ENCODE peak calls at places on chromosomes 13 and 19, in nine cellular contexts. G, O, E, T, U, F, N, R and P are unnamed samples. For H3K27me3, the result is how much of the 10 kb centered on the place peaks cover.

GRCh38 chr13:110177790-110178189 is 129.2 kb downstream of the COL4A1 start:
- DNase-seq in R (no peak), F (no peak), E (no peak), G (no peak), O (no peak), U (no peak), N (no peak), T (no peak), P (no peak)

GRCh38 chr13:103255587-103256301 is 189.5 kb upstream of the SLC10A2 start:
- DNase-seq in G (no peak), E (no peak), F (no peak), R (no peak), N (no peak), O (no peak), U (no peak), T (no peak), P (no peak)

GRCh38 chr13:27201661-27202060 is 30.1 kb upstream of the USP12 start:
- DNase-seq in F (no peak), R (no peak), E (no peak), N (no peak), G (no peak), U (no peak), O (no peak), T (no peak), P (no peak)

GRCh38 chr13:79483302-79483701 is 2.3 kb downstream of the NDFIP2 start:
- DNase-seq in N (no peak), E (no peak), G (no peak), R (peak), O (no peak), F (no peak), T (no peak), U (no peak), P (peak)

GRCh38 chr19:33392341-33393285 is 19.1 kb downstream of the CEBPG start:
- DNase-seq in T (peak), O (peak), R (no peak), U (peak), F (peak), E (no peak), G (no peak), N (no peak), P (no peak)

GRCh38 chr19:1904385-1905070 is 671 bp upstream of the ADAT3 start:
- DNase-seq in E (no peak), N (no peak), G (no peak), O (peak), U (no peak), T (peak), F (no peak), R (no peak), P (peak)

GRCh38 chr13:107203146-107203847 is 635.4 kb upstream of the ARGLU1 start:
- DNase-seq in O (peak), U (no peak), F (no peak), T (no peak), E (no peak), N (no peak), R (no peak), G (peak), P (peak)

GRCh38 chr13:61727714-61728275 is 312.1 kb upstream of the PCDH20 start:
- DNase-seq in E (no peak), N (no peak), R (no peak), T (no peak), G (no peak), F (no peak), U (no peak), O (no peak), P (peak)

GRCh38 chr13:27977476-27978300 is 8.6 kb upstream of the CDX2 start:
- DNase-seq in N (no peak), R (no peak), O (peak), U (no peak), G (no peak), F (no peak), T (no peak), E (no peak), P (no peak)

GRCh38 chr13:94390881-94391280 is 88.6 kb downstream of the DCT start:
- DNase-seq in R (no peak), N (no peak), T (no peak), U (no peak), E (no peak), O (no peak), F (no peak), G (no peak), P (no peak)

GRCh38 chr19:1360818-1361461 is 22.8 kb upstream of the NDUFS7 start:
- DNase-seq in F (peak), R (peak), E (no peak), T (peak), N (no peak), U (peak), O (peak), G (peak), P (peak)

GRCh38 chr13:98975822-98976261 is 2.0 kb downstream of the DOCK9 start:
- DNase-seq in F (no peak), E (no peak), N (no peak), U (no peak), O (peak), G (no peak), R (no peak), T (no peak), P (peak)

GRCh38 chr19:57269515-57270250 is 10.6 kb upstream of the ZNF460 start:
- DNase-seq in E (no peak), G (no peak), T (no peak), N (no peak), U (no peak), R (peak), F (no peak), O (no peak), P (no peak)

GRCh38 chr19:41930322-41930722 is 2.1 kb upstream of the ERFL start:
- DNase-seq in R (no peak), U (no peak), N (no peak), F (no peak), E (no peak), G (no peak), O (peak), T (no peak), P (no peak)

GRCh38 chr19:41930926-41931592 is 2.8 kb upstream of the ERFL start:
- DNase-seq in T (no peak), F (no peak), U (no peak), R (no peak), N (no peak), E (no peak), G (no peak), O (peak), P (no peak)

GRCh38 chr19:41928221-41928683 is at the start of gene ERFL:
- DNase-seq in T (no peak), R (no peak), E (no peak), F (no peak), O (peak), U (no peak), N (no peak), G (no peak), P (no peak)

GRCh38 chr19:41928754-41929535 is 696 bp upstream of the ERFL start:
- DNase-seq in F (no peak), O (peak), E (no peak), N (no peak), T (no peak), R (no peak), G (no peak), U (no peak), P (no peak)

DNA sequence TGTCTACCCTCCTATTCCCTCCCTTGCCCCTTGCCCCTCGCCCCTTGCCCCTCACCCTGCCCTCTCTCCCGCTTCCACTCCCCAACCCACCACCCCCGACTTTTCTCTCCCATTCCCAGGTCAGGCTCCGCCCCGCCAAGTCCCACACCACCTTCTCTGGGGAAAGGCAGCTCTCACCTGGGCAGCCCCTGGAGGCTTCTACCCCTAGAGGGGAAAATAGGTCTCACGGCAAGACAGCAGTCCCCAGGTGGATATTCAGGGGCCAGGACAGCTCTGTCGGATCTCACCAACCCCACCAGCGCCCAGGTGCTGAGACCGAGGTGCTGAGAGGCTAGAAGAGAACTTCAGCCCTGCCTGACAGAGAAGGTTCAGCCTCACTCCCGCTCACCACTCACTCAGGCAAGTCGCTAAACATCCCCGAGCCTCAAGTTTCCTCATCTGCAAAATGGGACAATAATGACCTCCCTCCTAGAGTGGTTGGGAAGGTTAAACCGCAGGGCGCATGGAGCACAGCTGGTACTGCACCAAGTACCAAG is 1.4 kb upstream of the ERFL start:
- DNase-seq in G (no peak), U (no peak), T (no peak), R (no peak), O (peak), N (no peak), F (no peak), E (no peak), P (no peak)
- H3K27me3 ChIP-seq in G (half or more), U (under half), T (half or more), R (half or more), O (half or more), N (under half), F (under half), E (under half), P (half or more)

DNA sequence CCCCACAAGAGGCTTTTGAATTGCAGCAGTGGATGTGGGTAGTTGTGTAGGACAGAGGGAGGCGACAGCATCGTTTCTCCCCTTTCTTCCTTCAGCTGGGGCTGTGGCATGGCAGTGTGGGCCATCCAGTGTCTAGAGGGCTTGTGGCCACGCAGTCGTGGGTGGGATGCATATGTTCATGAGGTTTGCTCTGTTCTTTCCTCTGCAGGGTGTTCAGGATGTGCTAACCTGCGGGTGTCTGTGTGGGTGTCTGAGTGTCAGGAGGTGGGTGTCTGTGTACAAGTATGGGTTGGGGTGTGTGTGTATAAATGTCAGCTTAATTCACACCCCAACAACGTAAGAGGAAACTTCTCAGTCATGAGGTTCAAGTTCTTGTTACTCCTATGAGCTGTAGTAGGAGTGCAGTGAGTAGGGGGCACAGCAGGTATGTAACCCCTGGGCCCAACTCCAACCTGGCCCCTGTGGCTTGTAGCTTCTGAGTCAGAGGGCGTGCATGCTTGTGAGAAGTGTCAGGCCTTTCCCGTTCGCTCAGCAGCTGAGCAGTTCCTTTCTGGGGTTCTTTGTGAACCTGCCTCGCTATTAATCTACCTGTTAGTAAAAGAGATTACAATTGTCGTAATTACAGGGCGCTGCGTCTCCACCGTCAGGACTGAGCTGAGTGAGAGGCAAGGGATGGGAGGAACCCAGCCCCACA is 49.0 kb downstream of the NFIX start:
- DNase-seq in N (no peak), F (no peak), U (no peak), T (no peak), O (no peak), E (peak), G (no peak), R (no peak), P (no peak)
- H3K27me3 ChIP-seq in N (under half), F (under half), U (under half), T (under half), O (under half), E (under half), G (under half), R (under half), P (half or more)

GRCh38 chr19:48988286-48988685 is 4.8 kb downstream of the GYS1 start:
- DNase-seq in T (no peak), N (no peak), F (no peak), O (no peak), R (no peak), E (no peak), G (no peak), U (no peak), P (no peak)
- H3K27me3 ChIP-seq in T (under half), N (under half), F (under half), O (under half), R (under half), E (under half), G (under half), U (under half), P (under half)

DNA sequence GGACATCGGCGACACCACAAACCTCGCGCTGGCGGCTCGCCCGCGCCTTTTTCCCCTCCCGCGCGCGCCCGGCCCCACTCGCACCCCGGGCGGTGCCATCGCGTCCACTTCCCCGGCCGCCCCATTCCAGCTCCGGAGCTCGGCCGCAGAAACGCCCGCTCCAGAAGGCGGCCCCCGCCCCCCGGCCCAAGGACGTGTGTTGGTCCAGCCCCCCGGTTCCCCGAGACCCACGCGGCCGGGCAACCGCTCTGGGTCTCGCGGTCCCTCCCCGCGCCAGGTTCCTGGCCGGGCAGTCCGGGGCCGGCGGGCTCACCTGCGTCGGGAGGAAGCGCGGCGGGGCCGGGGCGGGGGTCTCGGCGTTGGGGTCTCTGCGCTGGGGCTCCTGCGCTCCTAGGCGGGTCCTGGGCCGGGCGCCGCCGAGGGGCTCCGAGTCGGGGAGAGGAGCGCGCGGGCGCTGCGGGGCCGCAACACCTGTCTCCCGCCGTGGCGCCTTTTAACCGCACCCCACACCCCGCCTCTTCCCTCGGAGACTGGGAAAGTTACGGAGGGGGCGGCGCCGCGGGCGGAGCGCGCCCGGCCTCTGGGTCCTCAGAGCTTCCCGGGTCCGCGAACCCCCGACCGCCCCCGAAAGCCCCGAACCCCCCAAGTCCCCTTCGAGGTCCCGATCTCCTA is at the start of gene GJB2:
- DNase-seq in F (no peak), T (no peak), E (no peak), N (no peak), O (peak), R (no peak), U (peak), G (no peak), P (no peak)
- H3K27me3 ChIP-seq in F (under half), T (under half), E (half or more), N (under half), O (half or more), R (half or more), U (under half), G (under half), P (half or more)

GRCh38 chr13:111943229-111943795 is 123.6 kb upstream of the SOX1 start:
- DNase-seq in O (no peak), E (no peak), N (no peak), U (no peak), F (no peak), G (no peak), R (no peak), T (no peak), P (no peak)

GRCh38 chr13:111946214-111946613 is 120.7 kb upstream of the SOX1 start:
- DNase-seq in E (no peak), G (no peak), N (no peak), U (no peak), R (no peak), F (no peak), T (no peak), O (no peak), P (no peak)

GRCh38 chr13:111941845-111942447 is 125.0 kb upstream of the SOX1 start:
- DNase-seq in F (no peak), N (no peak), G (no peak), E (no peak), O (no peak), U (no peak), R (no peak), T (no peak), P (no peak)

GRCh38 chr13:111945086-111945485 is 121.9 kb upstream of the SOX1 start:
- DNase-seq in T (no peak), R (no peak), N (no peak), E (no peak), U (no peak), G (no peak), F (no peak), O (no peak), P (no peak)

GRCh38 chr13:111944171-111944583 is 122.8 kb upstream of the SOX1 start:
- DNase-seq in R (no peak), N (no peak), U (no peak), T (no peak), G (no peak), O (no peak), E (no peak), F (no peak), P (no peak)
- H3K27me3 ChIP-seq in R (half or more), N (under half), U (under half), T (under half), G (under half), O (under half), E (under half), F (under half), P (under half)

DNA sequence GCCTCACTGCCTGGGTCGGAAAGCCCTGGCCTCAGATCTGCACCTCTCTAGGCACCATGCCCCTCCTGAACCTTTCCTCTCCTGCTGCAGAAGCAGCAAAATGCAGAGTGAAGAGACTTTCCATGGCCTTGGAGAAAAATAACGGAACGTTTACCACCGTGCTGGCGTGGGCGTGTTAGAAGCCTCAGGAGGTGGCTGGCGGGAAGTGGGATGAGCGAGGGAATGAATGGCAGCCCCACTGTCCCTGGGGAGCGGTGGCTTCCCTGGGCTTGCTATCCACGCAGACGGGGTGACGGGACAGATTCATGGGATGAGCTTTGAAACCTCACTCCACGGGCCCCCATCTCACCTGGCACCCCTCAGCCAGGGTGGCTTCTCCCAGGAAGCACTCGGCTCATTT is 4.3 kb downstream of the TEX29 start:
- DNase-seq in T (no peak), E (no peak), G (no peak), R (no peak), F (peak), N (no peak), O (no peak), U (no peak), P (no peak)
- H3K27me3 ChIP-seq in T (under half), E (under half), G (under half), R (half or more), F (under half), N (under half), O (under half), U (under half), P (under half)

GRCh38 chr13:95546919-95547318 is 5.6 kb upstream of the CLDN10 start:
- DNase-seq in G (no peak), T (no peak), E (no peak), R (no peak), O (peak), U (no peak), N (no peak), F (no peak), P (no peak)
- H3K27me3 ChIP-seq in G (under half), T (under half), E (under half), R (under half), O (under half), U (under half), N (under half), F (under half), P (under half)

GRCh38 chr13:112056284-112056727 is 10.6 kb upstream of the SOX1 start:
- DNase-seq in G (no peak), U (no peak), F (no peak), O (peak), T (no peak), N (no peak), R (no peak), E (no peak), P (no peak)
- H3K27me3 ChIP-seq in G (half or more), U (half or more), F (under half), O (half or more), T (half or more), N (under half), R (half or more), E (half or more), P (half or more)

DNA sequence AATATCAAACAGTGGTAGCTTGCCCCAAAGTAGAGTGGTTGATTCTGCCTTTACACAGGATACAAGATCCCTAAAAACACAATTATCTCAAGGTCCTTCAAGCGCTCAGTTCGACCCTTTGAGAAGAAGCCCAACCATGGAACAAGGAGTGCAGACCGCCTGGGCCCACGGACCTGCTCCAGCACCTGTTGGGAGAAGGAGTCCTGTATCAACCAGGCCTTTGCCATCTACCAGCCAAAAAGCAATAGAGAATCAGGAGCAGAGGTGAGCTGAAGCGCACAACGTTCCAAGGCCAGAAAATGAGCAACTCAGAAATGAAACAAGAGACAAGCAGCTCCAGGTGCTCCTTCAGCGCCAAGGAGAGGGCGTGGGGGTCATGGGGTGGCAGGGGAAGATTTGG is 6.3 kb upstream of the LILRB3 start:
- DNase-seq in T (no peak), U (no peak), R (no peak), F (no peak), O (no peak), G (no peak), E (no peak), N (no peak), P (no peak)
- H3K27me3 ChIP-seq in T (under half), U (under half), R (under half), F (under half), O (under half), G (under half), E (under half), N (under half), P (under half)

GRCh38 chr13:68523838-68524424 is 1293.8 kb upstream of the PCDH9 start:
- DNase-seq in U (no peak), O (no peak), F (no peak), E (no peak), N (no peak), T (no peak), G (no peak), R (no peak), P (no peak)

DNA sequence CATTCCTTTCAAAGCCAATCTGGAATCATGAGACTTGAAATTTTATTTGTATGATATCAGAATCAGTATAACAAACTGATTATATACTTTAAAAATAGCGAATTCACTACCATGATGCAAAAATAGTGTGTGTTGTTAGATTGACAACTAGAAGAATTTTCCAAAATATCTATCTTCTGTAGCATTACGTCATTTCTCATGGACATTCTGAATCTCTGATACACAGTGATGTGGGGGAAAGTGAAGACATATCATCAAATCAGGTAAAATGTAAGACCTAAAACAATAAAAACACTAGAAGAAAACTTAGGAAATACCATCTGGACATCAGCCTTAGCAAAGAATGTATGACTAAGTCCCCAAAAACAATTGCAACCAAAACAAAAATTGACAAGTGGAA is 1292.0 kb upstream of the PCDH9 start:
- DNase-seq in T (no peak), F (no peak), E (no peak), R (no peak), O (no peak), N (no peak), U (no peak), G (no peak), P (no peak)
- H3K27me3 ChIP-seq in T (under half), F (under half), E (under half), R (under half), O (under half), N (under half), U (under half), G (under half), P (under half)